ENCODE peak calls at places on chromosomes 16 and 17, in six cellular contexts. One of them, this sample, is unnamed.
A peak's percentile ranks its signal among the peaks of the same experiment; 100 is the strongest.

GRCh38 chr17:17415006-17415405 is 61.8 kb upstream of the MED9 start:
- DNase-seq in stimulated activated CD8-positive, alpha-beta memory T cell treated with anti-CD3 and anti-CD28 coated beads, Interleukin-2, amount 100 ng/mL, for 1 hour: no peak
- DNase-seq in skeletal muscle cell: no peak
- DNase-seq in HT1080: no peak
- DNase-seq in left kidney: no peak
- DNase-seq in Caco-2: no peak
- DNase-seq in this sample: no peak

GRCh38 chr17:17032131-17032692 is 10.0 kb upstream of the MPRIP start:
- DNase-seq in left kidney: peak; percentile 76
- DNase-seq in skeletal muscle cell: peak; percentile 45
- DNase-seq in stimulated activated CD8-positive, alpha-beta memory T cell treated with anti-CD3 and anti-CD28 coated beads, Interleukin-2, amount 100 ng/mL, for 1 hour: no peak
- DNase-seq in Caco-2: peak; percentile 60
- DNase-seq in HT1080: peak; percentile 82
- DNase-seq in this sample: no peak

GRCh38 chr17:48776602-48777001 is 40.4 kb downstream of the TTLL6 start:
- DNase-seq in stimulated activated CD8-positive, alpha-beta memory T cell treated with anti-CD3 and anti-CD28 coated beads, Interleukin-2, amount 100 ng/mL, for 1 hour: no peak
- DNase-seq in left kidney: no peak
- DNase-seq in skeletal muscle cell: no peak
- DNase-seq in HT1080: no peak
- DNase-seq in Caco-2: no peak
- DNase-seq in this sample: no peak

GRCh38 chr17:63390090-63390489 is 56.0 kb downstream of the CYB561 start:
- DNase-seq in Caco-2: no peak
- DNase-seq in HT1080: peak; percentile 51
- DNase-seq in stimulated activated CD8-positive, alpha-beta memory T cell treated with anti-CD3 and anti-CD28 coated beads, Interleukin-2, amount 100 ng/mL, for 1 hour: no peak
- DNase-seq in skeletal muscle cell: no peak
- DNase-seq in left kidney: no peak
- DNase-seq in this sample: no peak

GRCh38 chr17:43591750-43592562 is 45.8 kb upstream of the ETV4 start:
- DNase-seq in left kidney: peak; percentile 82
- DNase-seq in HT1080: peak; percentile 85
- DNase-seq in skeletal muscle cell: peak; percentile 81
- DNase-seq in stimulated activated CD8-positive, alpha-beta memory T cell treated with anti-CD3 and anti-CD28 coated beads, Interleukin-2, amount 100 ng/mL, for 1 hour: no peak
- DNase-seq in Caco-2: peak; percentile 39
- DNase-seq in this sample: no peak

GRCh38 chr17:18984273-18985114 is 20.1 kb downstream of the FAM83G start:
- DNase-seq in stimulated activated CD8-positive, alpha-beta memory T cell treated with anti-CD3 and anti-CD28 coated beads, Interleukin-2, amount 100 ng/mL, for 1 hour: no peak
- DNase-seq in HT1080: no peak
- DNase-seq in left kidney: no peak
- DNase-seq in skeletal muscle cell: no peak
- DNase-seq in Caco-2: peak; percentile 37
- DNase-seq in this sample: no peak

GRCh38 chr17:17900615-17901520 is 64.1 kb upstream of the SREBF1 start:
- DNase-seq in skeletal muscle cell: peak; percentile 94
- DNase-seq in stimulated activated CD8-positive, alpha-beta memory T cell treated with anti-CD3 and anti-CD28 coated beads, Interleukin-2, amount 100 ng/mL, for 1 hour: no peak
- DNase-seq in left kidney: peak; percentile 51
- DNase-seq in Caco-2: no peak
- DNase-seq in HT1080: peak; percentile 99
- DNase-seq in this sample: no peak

GRCh38 chr16:72312862-72313261 is 140.9 kb upstream of the PMFBP1 start:
- DNase-seq in HT1080: no peak
- DNase-seq in skeletal muscle cell: no peak
- DNase-seq in stimulated activated CD8-positive, alpha-beta memory T cell treated with anti-CD3 and anti-CD28 coated beads, Interleukin-2, amount 100 ng/mL, for 1 hour: no peak
- DNase-seq in Caco-2: no peak
- DNase-seq in left kidney: no peak
- DNase-seq in this sample: no peak

GRCh38 chr16:55502801-55503366 is 6.0 kb upstream of the LPCAT2 start:
- DNase-seq in left kidney: peak; percentile 76
- DNase-seq in skeletal muscle cell: peak; percentile 90
- DNase-seq in stimulated activated CD8-positive, alpha-beta memory T cell treated with anti-CD3 and anti-CD28 coated beads, Interleukin-2, amount 100 ng/mL, for 1 hour: no peak
- DNase-seq in HT1080: peak; percentile 42
- DNase-seq in Caco-2: no peak
- DNase-seq in this sample: no peak

GRCh38 chr16:4316103-4316731 is 350 bp downstream of the GLIS2 start:
- DNase-seq in left kidney: peak; percentile 78
- DNase-seq in skeletal muscle cell: no peak
- DNase-seq in stimulated activated CD8-positive, alpha-beta memory T cell treated with anti-CD3 and anti-CD28 coated beads, Interleukin-2, amount 100 ng/mL, for 1 hour: no peak
- DNase-seq in Caco-2: peak; percentile 48
- DNase-seq in HT1080: no peak
- DNase-seq in this sample: no peak

GRCh38 chr16:88633684-88634140 is 4.7 kb upstream of the IL17C start:
- DNase-seq in Caco-2: peak; percentile 54
- DNase-seq in HT1080: no peak
- DNase-seq in stimulated activated CD8-positive, alpha-beta memory T cell treated with anti-CD3 and anti-CD28 coated beads, Interleukin-2, amount 100 ng/mL, for 1 hour: peak; percentile 30
- DNase-seq in skeletal muscle cell: no peak
- DNase-seq in left kidney: peak; percentile 83
- DNase-seq in this sample: no peak

GRCh38 chr17:59154335-59154720 is 658 bp downstream of the SKA2 start:
- DNase-seq in left kidney: peak; percentile 80
- DNase-seq in Caco-2: peak; percentile 58
- DNase-seq in skeletal muscle cell: no peak
- DNase-seq in stimulated activated CD8-positive, alpha-beta memory T cell treated with anti-CD3 and anti-CD28 coated beads, Interleukin-2, amount 100 ng/mL, for 1 hour: no peak
- DNase-seq in HT1080: peak; percentile 58
- DNase-seq in this sample: peak; percentile 75

GRCh38 chr17:80364091-80364691 is 50.8 kb upstream of the ENDOV start:
- DNase-seq in Caco-2: peak; percentile 55
- DNase-seq in left kidney: peak; percentile 39
- DNase-seq in HT1080: no peak
- DNase-seq in stimulated activated CD8-positive, alpha-beta memory T cell treated with anti-CD3 and anti-CD28 coated beads, Interleukin-2, amount 100 ng/mL, for 1 hour: no peak
- DNase-seq in skeletal muscle cell: no peak
- DNase-seq in this sample: peak; percentile 47

GRCh38 chr17:40735016-40735415 is 20.1 kb downstream of the KRT25 start:
- DNase-seq in HT1080: no peak
- DNase-seq in skeletal muscle cell: no peak
- DNase-seq in stimulated activated CD8-positive, alpha-beta memory T cell treated with anti-CD3 and anti-CD28 coated beads, Interleukin-2, amount 100 ng/mL, for 1 hour: no peak
- DNase-seq in Caco-2: no peak
- DNase-seq in left kidney: no peak
- DNase-seq in this sample: no peak

This sample was measured in DND-41.